ENCODE peak calls at places on chromosomes 13 and 19, in five cellular contexts. B is IMR-90, U is A549, N is SK-N-SH, A is GM12878. O is an unnamed sample.

GRCh38 chr13:46810440-46810839 is 13.5 kb upstream of the ESD start:
- DNase-seq in B (no peak), A (no peak), U (no peak), N (no peak), O (no peak)

GRCh38 chr13:110438211-110438610 is 123.3 kb downstream of the RAB20 start:
- DNase-seq in N (no peak), B (no peak), A (no peak), U (no peak), O (no peak)

GRCh38 chr19:54424201-54424600 is 8.9 kb downstream of the TTYH1 start:
- DNase-seq in U (no peak), A (no peak), B (no peak), N (no peak), O (no peak)

GRCh38 chr13:104737713-104738112 is 1671.5 kb upstream of the SLC10A2 start:
- DNase-seq in U (no peak), A (no peak), N (no peak), B (no peak), O (no peak)

GRCh38 chr13:28204690-28205443 is 66.5 kb downstream of the PAN3 start:
- DNase-seq in A (peak; percentile 13), N (no peak), U (no peak), B (no peak), O (no peak)

GRCh38 chr13:109904218-109904617 is 117.8 kb upstream of the IRS2 start:
- DNase-seq in U (peak; percentile 47), A (no peak), N (no peak), B (no peak), O (peak; percentile 53)

GRCh38 chr19:53908933-53909415 is at the start of gene CACNG7:
- DNase-seq in A (no peak), U (peak; percentile 43), N (peak; percentile 94), B (no peak), O (no peak)

GRCh38 chr19:49061445-49061844 is 3.2 kb downstream of the NTF4 start:
- DNase-seq in N (peak; percentile 31), U (no peak), B (no peak), A (no peak), O (no peak)

GRCh38 chr13:80037505-80037888 is 303.4 kb downstream of the SPRY2 start:
- DNase-seq in N (no peak), A (no peak), U (peak; percentile 33), B (peak; percentile 95), O (no peak)

GRCh38 chr13:68440874-68441273 is 1210.7 kb upstream of the PCDH9 start:
- DNase-seq in B (no peak), N (no peak), U (no peak), A (no peak), O (no peak)

GRCh38 chr19:54424660-54425381 is 9.6 kb downstream of the TTYH1 start:
- DNase-seq in U (no peak), N (no peak), B (no peak), A (no peak), O (no peak)

GRCh38 chr19:40165362-40165937 is 25.8 kb upstream of the MAP3K10 start:
- DNase-seq in N (peak; percentile 72), A (no peak), B (no peak), U (peak; percentile 77), O (peak; percentile 71)

GRCh38 chr19:18123819-18124218 is 26.2 kb downstream of the MAST3 start:
- DNase-seq in A (no peak), N (peak; percentile 17), B (no peak), U (no peak), O (no peak)

GRCh38 chr13:104357174-104357573 is 1291.0 kb upstream of the SLC10A2 start:
- DNase-seq in N (peak; percentile 10), U (no peak), B (no peak), A (no peak), O (no peak)

GRCh38 chr13:111542530-111543341 is 222.3 kb downstream of the TEX29 start:
- DNase-seq in U (no peak), N (no peak), B (no peak), A (no peak), O (no peak)

GRCh38 chr13:46893820-46894533 is 2.9 kb downstream of the HTR2A start:
- DNase-seq in N (peak; percentile 88), A (peak; percentile 11), B (peak; percentile 17), U (peak; percentile 19), O (peak; percentile 65)

GRCh38 chr13:50011461-50011860 is 3.8 kb upstream of the KCNRG start:
- DNase-seq in U (no peak), N (no peak), B (no peak), A (no peak), O (no peak)

GRCh38 chr19:45498411-45499195 is at the start of gene PPM1N:
- DNase-seq in A (no peak), B (peak; percentile 17), U (no peak), N (no peak), O (peak; percentile 28)

GRCh38 chr13:41891119-41891518 is 69.8 kb downstream of the VWA8 start:
- DNase-seq in B (no peak), U (no peak), N (no peak), A (no peak), O (no peak)

GRCh38 chr19:7870571-7871279 is 3.5 kb downstream of the PRR36 start:
- DNase-seq in A (no peak), B (no peak), U (peak; percentile 98), N (peak; percentile 78), O (peak; percentile 79)

GRCh38 chr19:16619456-16619855 is 8.5 kb downstream of the MED26 start:
- DNase-seq in U (no peak), A (no peak), N (no peak), B (no peak), O (peak; percentile 34)

GRCh38 chr13:45121421-45121820 is 1.1 kb downstream of the GTF2F2 start:
- DNase-seq in A (no peak), B (peak; percentile 53), U (peak; percentile 12), N (peak; percentile 17), O (peak; percentile 30)

GRCh38 chr13:41955605-41956004 is 5.3 kb downstream of the VWA8 start:
- DNase-seq in U (no peak), N (no peak), B (no peak), A (no peak), O (no peak)

GRCh38 chr19:13022111-13022858 is 27.0 kb downstream of the NFIX start:
- DNase-seq in U (no peak), N (no peak), B (peak; percentile 76), A (no peak), O (no peak)

GRCh38 chr19:48419158-48419920 is 25.9 kb downstream of the GRIN2D start:
- DNase-seq in N (peak; percentile 87), U (peak; percentile 59), A (peak; percentile 57), B (peak; percentile 42), O (peak; percentile 56)

GRCh38 chr19:10762656-10763055 is 44.8 kb downstream of the DNM2 start:
- DNase-seq in U (peak; percentile 54), B (no peak), N (no peak), A (no peak), O (no peak)

GRCh38 chr19:40503300-40503699 is 36.5 kb downstream of the SPTBN4 start:
- DNase-seq in U (peak; percentile 39), A (no peak), B (no peak), N (peak; percentile 42), O (peak; percentile 32)

GRCh38 chr13:43401364-43401763 is 378.0 kb downstream of the DNAJC15 start:
- DNase-seq in N (no peak), B (no peak), U (no peak), A (no peak), O (no peak)

GRCh38 chr19:46717034-46717715 is at the start of gene PRKD2:
- DNase-seq in B (peak; percentile 68), N (peak; percentile 98), U (peak; percentile 83), A (no peak), O (peak; percentile 88)
- TF ChIP-seq RCOR1 in B (no peak), N (no peak), U (no peak), A (no peak), O (no peak)

DNA sequence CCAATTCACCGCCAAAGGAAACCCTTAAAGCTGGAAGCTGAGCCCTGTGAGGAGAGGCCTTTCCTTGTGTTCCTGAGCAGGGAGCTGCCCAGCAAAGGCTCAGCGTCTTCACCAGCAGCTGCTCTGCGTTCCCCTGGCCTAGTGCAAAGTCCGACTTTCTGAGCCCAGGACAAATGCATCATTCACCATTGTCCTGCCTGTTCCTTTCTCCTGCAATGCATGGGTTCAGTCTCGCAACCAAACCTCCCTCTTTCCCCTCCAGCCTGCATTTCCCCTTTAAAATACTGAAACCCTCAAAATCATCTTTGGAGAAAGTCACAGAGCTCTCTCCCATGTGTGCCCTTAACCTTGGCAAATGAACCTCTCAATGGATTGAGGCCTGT is 12.9 kb upstream of the TMEM255B start:
- DNase-seq in N (no peak), B (no peak), A (no peak), U (peak; percentile 22), O (no peak)
- TF ChIP-seq RCOR1 in N (no peak), B (no peak), A (no peak), U (no peak), O (no peak)

GRCh38 chr19:33375156-33375744 is 1.7 kb downstream of the CEBPG start:
- DNase-seq in N (no peak), A (no peak), B (no peak), U (no peak), O (no peak)

GRCh38 chr19:33376931-33377557 is 3.5 kb downstream of the CEBPG start:
- DNase-seq in B (no peak), N (no peak), U (peak; percentile 66), A (no peak), O (no peak)

GRCh38 chr19:33375760-33376159 is 2.3 kb downstream of the CEBPG start:
- DNase-seq in U (no peak), A (no peak), N (no peak), B (peak; percentile 51), O (peak; percentile 34)

GRCh38 chr19:33377586-33378475 is 4.3 kb downstream of the CEBPG start:
- DNase-seq in A (no peak), N (no peak), U (no peak), B (no peak), O (no peak)

GRCh38 chr19:33376423-33376822 is 2.9 kb downstream of the CEBPG start:
- DNase-seq in U (peak; percentile 86), N (no peak), A (no peak), B (peak; percentile 87), O (no peak)
- TF ChIP-seq RCOR1 in U (no peak), N (no peak), A (no peak), B (no peak), O (no peak)

GRCh38 chr13:35552172-35552844 is 75.8 kb upstream of the MAB21L1 start:
- DNase-seq in U (no peak), A (no peak), N (no peak), B (peak; percentile 34), O (no peak)

GRCh38 chr13:35549481-35549880 is 73.0 kb upstream of the MAB21L1 start:
- DNase-seq in A (peak; percentile 15), B (peak; percentile 43), N (no peak), U (peak; percentile 27), O (no peak)

GRCh38 chr13:35557475-35557874 is 81.0 kb upstream of the MAB21L1 start:
- DNase-seq in B (no peak), A (no peak), N (no peak), U (no peak), O (no peak)

DNA sequence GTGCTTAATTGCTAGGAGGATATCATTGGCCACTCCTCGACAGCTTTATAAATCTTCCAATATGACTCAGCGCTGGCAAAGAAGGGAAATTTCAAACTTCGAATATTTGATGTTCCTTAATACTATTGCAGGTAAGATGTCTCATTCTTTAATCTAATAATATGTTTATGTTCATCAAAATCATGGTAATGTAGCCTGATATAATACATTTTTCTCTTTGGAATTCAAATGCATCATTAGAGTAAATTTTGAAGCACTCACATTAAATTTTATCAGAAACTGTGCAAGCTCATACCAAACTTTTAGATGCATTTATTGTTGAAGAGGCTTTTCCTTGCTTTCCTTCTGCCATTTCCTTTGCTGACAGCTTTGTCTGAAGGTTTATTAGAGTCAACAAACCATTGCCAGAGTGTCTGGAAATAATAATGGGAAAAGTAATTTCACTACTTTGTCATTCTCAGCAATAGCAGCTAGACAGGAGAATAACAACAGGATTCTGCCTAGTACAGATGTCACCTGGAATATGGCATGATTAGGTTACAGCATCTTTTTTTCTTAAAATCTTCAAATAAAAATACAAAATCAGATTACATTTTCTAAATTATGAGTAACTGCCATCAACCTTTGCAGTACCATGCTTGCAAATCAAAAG is 78.6 kb upstream of the MAB21L1 start:
- DNase-seq in U (no peak), N (no peak), A (no peak), B (no peak), O (no peak)
- TF ChIP-seq RCOR1 in U (no peak), N (peak; percentile 51), A (no peak), B (no peak), O (no peak)